ENCODE peak calls at places on chromosome 21, in four cellular contexts. O is astrocyte of the cerebellum, L is A549, J is H7. W is an unnamed sample.

GRCh38 chr21:19908386-19908785 is 1089.8 kb upstream of the NCAM2 start:
- DNase-seq in O (no peak), L (no peak), J (no peak), W (no peak)

GRCh38 chr21:38712076-38712475 is 93.7 kb upstream of the ETS2 start:
- DNase-seq in O (peak; percentile 23), L (peak; percentile 3), J (peak; percentile 75), W (peak; percentile 32)

GRCh38 chr21:45029298-45029967 is 44.9 kb upstream of the ADARB1 start:
- DNase-seq in O (no peak), L (no peak), J (peak; percentile 92), W (no peak)

GRCh38 chr21:20040768-20041167 is 957.4 kb upstream of the NCAM2 start:
- DNase-seq in O (no peak), L (no peak), J (no peak), W (no peak)

GRCh38 chr21:33265664-33266049 is 510 bp upstream of the IL10RB start:
- DNase-seq in O (no peak), L (no peak), J (peak; percentile 54), W (no peak)

GRCh38 chr21:33685613-33686197 is 43.4 kb downstream of the ITSN1 start:
- DNase-seq in O (peak; percentile 66), L (no peak), J (no peak), W (peak; percentile 10)

GRCh38 chr21:16589499-16589898 is 859.7 kb downstream of the USP25 start:
- DNase-seq in O (no peak), L (no peak), J (no peak), W (no peak)

GRCh38 chr21:37784591-37785318 is 131.5 kb downstream of the KCNJ6 start:
- DNase-seq in O (no peak), L (no peak), J (no peak), W (no peak)

GRCh38 chr21:38898422-38899098 is 92.8 kb downstream of the ETS2 start:
- DNase-seq in O (no peak), L (no peak), J (no peak), W (no peak)

GRCh38 chr21:24583473-24583872 is 1023.8 kb downstream of the MRPL39 start:
- DNase-seq in O (no peak), L (no peak), J (no peak), W (no peak)

GRCh38 chr21:36499578-36500471 is 19.9 kb upstream of the CLDN14 start:
- DNase-seq in O (no peak), L (no peak), J (no peak), W (no peak)

GRCh38 chr21:45902292-45902995 is 79.1 kb upstream of the COL6A1 start:
- DNase-seq in O (no peak), L (no peak), J (no peak), W (no peak)

GRCh38 chr21:17780539-17780938 is 38.6 kb downstream of the C21orf91 start:
- DNase-seq in O (no peak), L (no peak), J (no peak), W (no peak)

GRCh38 chr21:33402011-33402979 is 918 bp upstream of the IFNGR2 start:
- DNase-seq in O (no peak), L (peak; percentile 43), J (peak; percentile 90), W (no peak)

GRCh38 chr21:25624511-25624910 is 14.5 kb upstream of the JAM2 start:
- DNase-seq in O (no peak), L (no peak), J (no peak), W (no peak)

GRCh38 chr21:33541105-33541711 is 709 bp downstream of the GART start:
- DNase-seq in O (no peak), L (no peak), J (no peak), W (no peak)

GRCh38 chr21:9839011-9839661 is 682.2 kb upstream of the TPTE start:
- DNase-seq in O (no peak), L (no peak), J (peak; percentile 31), W (no peak)

GRCh38 chr21:41601573-41602371 is 93.8 kb upstream of the TMPRSS2 start:
- DNase-seq in O (no peak), L (no peak), J (no peak), W (peak; percentile 39)

GRCh38 chr21:33116669-33117267 is 46.8 kb downstream of the OLIG1 start:
- DNase-seq in O (no peak), L (no peak), J (no peak), W (no peak)

GRCh38 chr21:32316363-32317215 is 17.9 kb downstream of the MRAP start:
- DNase-seq in O (no peak), L (no peak), J (no peak), W (no peak)

GRCh38 chr21:32206631-32207030 is 72.2 kb downstream of the MIS18A start:
- DNase-seq in O (no peak), L (no peak), J (no peak), W (no peak)

GRCh38 chr21:30793581-30794314 is 19.3 kb downstream of the KRTAP8-1 start:
- DNase-seq in O (no peak), L (no peak), J (no peak), W (no peak)

GRCh38 chr21:36845790-36846189 is 120.7 kb downstream of the HLCS start:
- DNase-seq in O (no peak), L (no peak), J (no peak), W (no peak)

GRCh38 chr21:33162436-33162921 is 67.3 kb upstream of the IFNAR2 start:
- DNase-seq in O (no peak), L (no peak), J (peak; percentile 60), W (no peak)

GRCh38 chr21:8989883-8990325 is 1531.5 kb upstream of the TPTE start:
- DNase-seq in O (no peak), L (no peak), J (peak; percentile 28), W (no peak)

GRCh38 chr21:36511484-36512227 is 31.7 kb upstream of the CLDN14 start:
- DNase-seq in O (no peak), L (no peak), J (no peak), W (peak; percentile 75)

GRCh38 chr21:25708467-25709065 is 26.1 kb downstream of the ATP5PF start:
- DNase-seq in O (peak; percentile 26), L (peak; percentile 22), J (peak; percentile 30), W (peak; percentile 14)

GRCh38 chr21:38679531-38679930 is 126.2 kb upstream of the ETS2 start:
- DNase-seq in O (peak; percentile 59), L (no peak), J (no peak), W (peak; percentile 46)

GRCh38 chr21:25170681-25171080 is 436.6 kb downstream of the MRPL39 start:
- DNase-seq in O (no peak), L (no peak), J (no peak), W (no peak)

GRCh38 chr21:21968810-21969588 is 970.8 kb downstream of the NCAM2 start:
- DNase-seq in O (no peak), L (no peak), J (no peak), W (no peak)

GRCh38 chr21:45332981-45333582 is 45.4 kb upstream of the POFUT2 start:
- DNase-seq in O (no peak), L (no peak), J (peak; percentile 44), W (no peak)

GRCh38 chr21:38804617-38805281 is 980 bp upstream of the ETS2 start:
- DNase-seq in O (no peak), L (no peak), J (peak; percentile 86), W (no peak)

GRCh38 chr21:46146856-46147255 is 8.5 kb downstream of the FTCD start:
- DNase-seq in O (no peak), L (no peak), J (peak; percentile 59), W (no peak)

GRCh38 chr21:29342394-29342957 is 43.8 kb downstream of the BACH1 start:
- DNase-seq in O (peak; percentile 91), L (peak; percentile 2), J (no peak), W (peak; percentile 72)
- H3K4me3 ChIP-seq in O (peak overlapping the region; percentile 17), L (no peak overlapping the region), J (no peak overlapping the region), W (no peak overlapping the region)

GRCh38 chr21:42761776-42762335 is 108.4 kb downstream of the PDE9A start:
- DNase-seq in O (no peak), L (no peak), J (no peak), W (no peak)
- H3K4me3 ChIP-seq in O (no peak overlapping the region), L (no peak overlapping the region), J (no peak overlapping the region), W (no peak overlapping the region)

GRCh38 chr21:43957629-43958362 is 54.3 kb upstream of the TRAPPC10 start:
- DNase-seq in O (no peak), L (no peak), J (peak; percentile 71), W (no peak)
- H3K4me3 ChIP-seq in O (no peak overlapping the region), L (no peak overlapping the region), J (no peak overlapping the region), W (no peak overlapping the region)

DNA sequence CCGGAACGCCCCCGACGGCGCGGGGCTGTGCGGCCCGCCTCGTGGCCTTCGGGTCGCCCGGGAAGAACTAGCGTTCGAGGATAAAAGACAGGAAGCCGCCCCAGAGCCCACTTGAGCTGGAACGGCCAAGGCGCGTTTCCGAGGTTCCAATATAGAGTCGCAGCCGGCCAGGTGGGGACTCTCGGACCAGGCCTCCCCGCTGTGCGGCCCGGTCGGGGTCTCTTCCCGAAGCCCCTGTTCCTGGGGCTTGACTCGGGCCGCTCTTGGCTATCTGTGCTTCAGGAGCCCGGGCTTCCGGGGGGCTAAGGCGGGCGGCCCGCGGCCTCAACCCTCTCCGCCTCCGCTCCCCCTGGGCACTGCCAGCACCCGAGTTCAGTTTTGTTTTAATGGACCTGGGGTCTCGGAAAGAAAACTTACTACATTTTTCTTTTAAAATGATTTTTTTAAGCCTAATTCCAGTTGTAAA is 158.8 kb downstream of the RUNX1 start:
- DNase-seq in O (no peak), L (no peak), J (no peak), W (no peak)
- H3K4me3 ChIP-seq in O (peak overlapping the region; percentile 89), L (peak overlapping the region; percentile 72), J (peak overlapping the region; percentile 48), W (peak overlapping the region; percentile 64)

DNA sequence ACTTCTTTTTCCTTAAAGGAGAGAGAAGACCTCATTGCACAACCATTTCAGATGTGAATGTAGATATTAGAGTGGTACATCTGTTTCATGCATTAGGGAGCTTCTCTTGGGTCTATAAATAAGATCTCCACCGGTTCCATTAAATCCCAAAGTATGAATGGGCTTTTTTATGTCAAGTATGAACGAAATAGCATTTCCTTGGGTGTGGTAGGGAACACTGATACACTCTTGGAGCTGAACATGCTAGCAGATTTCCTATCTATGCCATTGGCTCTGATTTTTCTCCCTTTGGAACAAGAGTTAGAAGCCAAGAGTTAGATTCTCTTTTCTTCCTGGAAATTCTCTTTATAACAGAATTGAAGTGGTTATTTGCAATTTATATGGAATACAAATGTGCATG is 245.6 kb upstream of the ADAMTS5 start:
- DNase-seq in O (no peak), L (no peak), J (no peak), W (no peak)
- H3K4me3 ChIP-seq in O (no peak overlapping the region), L (no peak overlapping the region), J (no peak overlapping the region), W (no peak overlapping the region)

DNA sequence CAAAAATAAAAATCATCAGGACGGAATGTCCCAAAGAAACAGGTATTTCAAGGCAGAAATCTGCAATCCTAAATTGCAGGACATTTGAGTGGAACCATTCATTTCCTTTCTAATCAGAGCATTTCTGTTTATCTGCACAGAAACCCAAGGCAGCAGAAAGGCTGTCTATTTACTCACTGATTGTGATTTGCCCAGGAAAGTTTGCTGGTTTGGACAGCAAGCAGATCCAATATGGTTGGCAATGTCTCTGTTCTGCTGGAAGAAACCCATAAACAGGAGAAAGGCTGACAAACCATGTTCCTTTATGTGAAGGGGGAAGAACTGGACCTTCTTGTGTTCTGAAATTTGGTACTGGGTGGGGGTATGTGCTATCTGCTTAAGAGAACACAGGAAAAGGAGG is 120.1 kb downstream of the CLIC6 start:
- DNase-seq in O (no peak), L (no peak), J (no peak), W (no peak)
- H3K4me3 ChIP-seq in O (no peak overlapping the region), L (no peak overlapping the region), J (no peak overlapping the region), W (no peak overlapping the region)

GRCh38 chr21:15121655-15122120 is 56.9 kb upstream of the NRIP1 start:
- DNase-seq in O (peak; percentile 24), L (no peak), J (peak; percentile 8), W (no peak)
- H3K4me3 ChIP-seq in O (no peak overlapping the region), L (peak overlapping the region; percentile 10), J (no peak overlapping the region), W (no peak overlapping the region)